ENCODE peak calls at places on chromosomes 16 and 17, in nine cellular contexts. L is endothelial cell, P is choroid plexus epithelial cell, E is tibial artery, D is thoracic aorta, X is ascending aorta, T is activated B cell treated with CpG ODN at 0.5 μM for 24 hours, Y is breast epithelium, G is progenitor cell of endocrine pancreas. C is an unnamed sample.

GRCh38 chr16:55393976-55394375 is 70.0 kb downstream of the IRX6 start:
- DNase-seq in L (no peak), P (no peak), E (peak; percentile 25), D (no peak), X (no peak), T (no peak), Y (no peak), G (no peak), C (no peak)

GRCh38 chr16:1941924-1942809 is 832 bp downstream of the MSRB1 start:
- DNase-seq in L (no peak), P (peak; percentile 50), E (no peak), D (no peak), X (no peak), T (no peak), Y (no peak), G (no peak), C (no peak)

GRCh38 chr17:27983853-27984252 is 58.6 kb upstream of the NLK start:
- DNase-seq in L (no peak), P (no peak), E (no peak), D (no peak), X (no peak), T (no peak), Y (no peak), G (no peak), C (no peak)

GRCh38 chr16:4604401-4604800 is 10.3 kb downstream of the UBALD1 start:
- DNase-seq in L (no peak), P (no peak), E (no peak), D (no peak), X (no peak), T (no peak), Y (no peak), G (no peak), C (no peak)

GRCh38 chr16:85917959-85918358 is 19.0 kb downstream of the IRF8 start:
- DNase-seq in L (no peak), P (no peak), E (no peak), D (no peak), X (no peak), T (no peak), Y (no peak), G (no peak), C (no peak)

GRCh38 chr16:84502075-84502474 is 2.4 kb downstream of the MEAK7 start:
- DNase-seq in L (no peak), P (no peak), E (no peak), D (no peak), X (no peak), T (no peak), Y (peak; percentile 55), G (no peak), C (no peak)

GRCh38 chr16:30184430-30185140 is 1.2 kb downstream of the CORO1A start:
- DNase-seq in L (no peak), P (peak; percentile 13), E (peak; percentile 17), D (no peak), X (no peak), T (no peak), Y (no peak), G (no peak), C (peak; percentile 33)

GRCh38 chr17:2929881-2930533 is 133.4 kb downstream of the OR1D5 start:
- DNase-seq in L (peak; percentile 75), P (peak; percentile 33), E (no peak), D (no peak), X (no peak), T (peak; percentile 36), Y (no peak), G (peak; percentile 58), C (no peak)

GRCh38 chr16:70602831-70603230 is 43.5 kb upstream of the IL34 start:
- DNase-seq in L (no peak), P (no peak), E (no peak), D (no peak), X (no peak), T (no peak), Y (no peak), G (no peak), C (no peak)

GRCh38 chr16:70598937-70599503 is 47.3 kb upstream of the IL34 start:
- DNase-seq in L (no peak), P (no peak), E (no peak), D (no peak), X (no peak), T (no peak), Y (no peak), G (no peak), C (no peak)

GRCh38 chr16:70604407-70605283 is 41.7 kb upstream of the IL34 start:
- DNase-seq in L (no peak), P (no peak), E (no peak), D (no peak), X (no peak), T (no peak), Y (peak; percentile 65), G (no peak), C (no peak)

GRCh38 chr16:70600730-70601129 is 45.6 kb upstream of the IL34 start:
- DNase-seq in L (no peak), P (no peak), E (no peak), D (no peak), X (no peak), T (no peak), Y (no peak), G (no peak), C (no peak)

GRCh38 chr16:70601576-70602575 is 44.5 kb upstream of the IL34 start:
- DNase-seq in L (no peak), P (peak; percentile 36), E (no peak), D (no peak), X (no peak), T (no peak), Y (no peak), G (no peak), C (no peak)
- TF ChIP-seq CTCF in L (no peak), P (no peak), E (no peak), D (no peak), X (no peak), T (no peak), Y (no peak), G (no peak), C (no peak)

DNA sequence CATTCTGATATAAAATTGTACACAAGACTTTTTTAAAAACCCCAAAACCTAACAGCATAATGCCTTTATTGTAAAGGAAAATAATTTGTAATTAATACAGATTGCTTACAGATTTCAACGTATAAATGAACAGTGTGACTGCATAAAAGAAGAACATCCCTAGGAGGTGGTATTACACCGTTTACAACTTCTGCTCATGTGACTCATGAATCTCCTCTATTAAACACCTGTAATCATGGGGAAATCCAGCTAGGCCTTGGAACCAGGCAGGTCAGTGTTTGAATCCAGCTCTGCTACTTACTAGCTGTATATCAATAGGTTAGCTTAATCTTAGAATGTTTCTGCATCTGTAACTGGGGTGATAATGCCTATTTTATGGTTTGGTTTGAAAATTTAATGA is 15.2 kb downstream of the RABEP1 start:
- DNase-seq in L (no peak), P (no peak), E (no peak), D (no peak), X (no peak), T (no peak), Y (no peak), G (no peak), C (no peak)
- TF ChIP-seq CTCF in L (no peak), P (no peak), E (no peak), D (no peak), X (no peak), T (no peak), Y (no peak), G (no peak), C (no peak)

GRCh38 chr16:527015-527903 is at the start of gene CAPN15:
- DNase-seq in L (peak; percentile 86), P (peak; percentile 86), E (peak; percentile 78), D (peak; percentile 41), X (peak; percentile 43), T (peak; percentile 91), Y (peak; percentile 82), G (peak; percentile 85), C (peak; percentile 86)
- TF ChIP-seq CTCF in L (peak; percentile 19), P (no peak), E (peak; percentile 33), D (peak; percentile 52), X (peak; percentile 18), T (no peak), Y (peak; percentile 31), G (peak; percentile 27), C (no peak)

GRCh38 chr17:63932721-63933120 is 590 bp upstream of the CD79B start:
- DNase-seq in L (no peak), P (no peak), E (no peak), D (no peak), X (no peak), T (no peak), Y (no peak), G (no peak), C (no peak)

GRCh38 chr17:63930951-63931575 is 1.1 kb downstream of the CD79B start:
- DNase-seq in L (peak; percentile 26), P (no peak), E (peak; percentile 68), D (no peak), X (peak; percentile 32), T (peak; percentile 67), Y (peak; percentile 30), G (no peak), C (peak; percentile 53)

GRCh38 chr17:63934391-63935112 is 2.4 kb upstream of the CD79B start:
- DNase-seq in L (no peak), P (no peak), E (no peak), D (no peak), X (no peak), T (no peak), Y (no peak), G (no peak), C (no peak)

GRCh38 chr17:63929860-63930766 is 2.0 kb downstream of the CD79B start:
- DNase-seq in L (no peak), P (no peak), E (peak; percentile 47), D (no peak), X (no peak), T (no peak), Y (peak; percentile 71), G (no peak), C (no peak)

DNA sequence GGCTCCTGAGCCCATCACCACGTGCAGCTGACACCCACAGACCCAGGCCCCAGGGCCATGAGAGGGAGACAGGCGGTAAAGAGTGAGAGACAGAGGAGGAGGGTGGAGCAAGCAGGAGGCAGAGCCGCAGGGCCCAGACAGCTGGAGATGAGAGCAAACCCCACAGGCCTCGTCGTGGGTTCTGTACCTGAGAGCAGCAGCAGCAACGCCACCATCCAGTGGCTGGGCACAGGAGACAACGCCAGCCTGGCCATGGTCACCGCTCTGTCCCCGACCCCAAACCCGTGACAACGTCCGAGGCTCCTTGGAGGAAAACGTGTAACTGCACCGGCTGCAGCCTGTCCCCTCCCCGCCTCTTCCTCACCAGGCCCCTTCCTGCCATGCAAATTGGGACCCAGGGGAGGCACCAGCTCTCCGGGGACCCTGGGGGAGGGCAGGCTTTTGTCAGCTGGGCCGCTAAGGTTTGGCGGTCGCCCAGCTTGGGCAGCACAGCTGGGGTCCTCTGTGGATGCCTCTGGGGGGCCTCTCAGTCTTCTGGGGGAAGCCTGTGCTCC is at the start of gene CD79B:
- DNase-seq in L (no peak), P (no peak), E (no peak), D (no peak), X (no peak), T (peak; percentile 90), Y (no peak), G (no peak), C (peak; percentile 28)
- TF ChIP-seq CTCF in L (no peak), P (no peak), E (no peak), D (no peak), X (no peak), T (no peak), Y (no peak), G (no peak), C (no peak)

C was measured in natural killer cell.